ENCODE peak calls at places on chromosomes 3 and 15, in nine cellular contexts. D is Calu3, N is HepG2, I is brain microvascular endothelial cell, J is heart left ventricle, B is left ventricle myocardium inferior, C is AG04450, E is GM10248, Z is MM.1S. V is an unnamed sample.

GRCh38 chr3:50211930-50212329 is 6.9 kb downstream of the SLC38A3 start:
- DNase-seq in J (no peak), C (no peak), N (no peak), Z (no peak), E (no peak), D (no peak), I (no peak), B (no peak), V (no peak)

GRCh38 chr3:47028146-47028545 is 48.7 kb downstream of the NBEAL2 start:
- DNase-seq in D (no peak), Z (no peak), N (no peak), B (no peak), I (no peak), J (no peak), E (no peak), C (no peak), V (no peak)

GRCh38 chr3:57397175-57398026 is 104.9 kb upstream of the ASB14 start:
- DNase-seq in C (no peak), I (peak), Z (peak), N (peak), D (peak), E (peak), J (peak), B (no peak), V (no peak)

GRCh38 chr15:65336767-65337435 is 32.4 kb downstream of the RNU5B-1 start:
- DNase-seq in B (no peak), N (no peak), D (no peak), C (no peak), J (no peak), Z (no peak), E (no peak), I (no peak), V (no peak)

GRCh38 chr15:33988384-33988783 is 20.1 kb downstream of the CHRM5 start:
- DNase-seq in Z (no peak), B (no peak), I (peak), J (no peak), E (no peak), C (no peak), N (peak), D (no peak), V (no peak)

GRCh38 chr15:70160803-70161565 is 63.3 kb upstream of the TLE3 start:
- DNase-seq in D (no peak), B (peak), Z (no peak), I (no peak), N (no peak), E (no peak), C (no peak), J (peak), V (peak)

GRCh38 chr3:152638707-152639450 is 196.1 kb upstream of the P2RY1 start:
- DNase-seq in N (no peak), I (no peak), B (no peak), J (no peak), E (no peak), Z (no peak), C (no peak), D (no peak), V (no peak)

GRCh38 chr3:14369675-14370669 is 32.4 kb upstream of the SLC6A6 start:
- DNase-seq in J (peak), D (peak), N (peak), C (no peak), I (no peak), B (no peak), E (no peak), Z (peak), V (peak)

GRCh38 chr15:93985925-93986324 is 245.4 kb upstream of the MCTP2 start:
- DNase-seq in C (no peak), J (no peak), Z (no peak), D (no peak), E (no peak), N (no peak), I (no peak), B (no peak), V (no peak)

GRCh38 chr15:25852696-25853524 is 10.2 kb downstream of the ATP10A start:
- DNase-seq in B (no peak), D (no peak), Z (no peak), C (no peak), N (no peak), I (no peak), J (no peak), E (no peak), V (no peak)
- TF ChIP-seq CTCF in B (no peak), D (no peak), Z (no peak), C (no peak), N (no peak), I (peak), J (no peak), E (no peak), V (no peak)

GRCh38 chr3:136750209-136750921 is 1.8 kb downstream of the STAG1 start:
- DNase-seq in J (no peak), B (no peak), D (peak), C (no peak), Z (peak), I (no peak), E (no peak), N (peak), V (no peak)
- TF ChIP-seq CTCF in J (no peak), B (no peak), D (no peak), C (no peak), Z (no peak), I (no peak), E (no peak), N (no peak), V (no peak)

GRCh38 chr3:195908439-195909293 is at the start of gene TNK2:
- DNase-seq in C (no peak), Z (peak), D (peak), E (peak), J (no peak), I (no peak), B (no peak), N (no peak), V (peak)

GRCh38 chr3:195909294-195909644 is 918 bp upstream of the TNK2 start:
- DNase-seq in N (no peak), B (no peak), Z (no peak), C (no peak), E (no peak), D (no peak), J (no peak), I (no peak), V (no peak)

GRCh38 chr3:195905970-195906864 is 2.1 kb downstream of the TNK2 start:
- DNase-seq in Z (peak), I (no peak), B (no peak), D (no peak), N (no peak), E (no peak), J (no peak), C (no peak), V (no peak)

GRCh38 chr3:195907730-195908438 is 467 bp downstream of the TNK2 start:
- DNase-seq in E (peak), N (no peak), D (peak), C (no peak), Z (peak), B (no peak), J (peak), I (no peak), V (peak)

GRCh38 chr3:195906865-195907729 is 1.3 kb downstream of the TNK2 start:
- DNase-seq in Z (peak), C (no peak), B (no peak), J (no peak), E (peak), I (no peak), N (no peak), D (peak), V (peak)
- TF ChIP-seq CTCF in Z (peak), C (no peak), B (no peak), J (no peak), E (no peak), I (no peak), N (no peak), D (no peak), V (no peak)

DNA sequence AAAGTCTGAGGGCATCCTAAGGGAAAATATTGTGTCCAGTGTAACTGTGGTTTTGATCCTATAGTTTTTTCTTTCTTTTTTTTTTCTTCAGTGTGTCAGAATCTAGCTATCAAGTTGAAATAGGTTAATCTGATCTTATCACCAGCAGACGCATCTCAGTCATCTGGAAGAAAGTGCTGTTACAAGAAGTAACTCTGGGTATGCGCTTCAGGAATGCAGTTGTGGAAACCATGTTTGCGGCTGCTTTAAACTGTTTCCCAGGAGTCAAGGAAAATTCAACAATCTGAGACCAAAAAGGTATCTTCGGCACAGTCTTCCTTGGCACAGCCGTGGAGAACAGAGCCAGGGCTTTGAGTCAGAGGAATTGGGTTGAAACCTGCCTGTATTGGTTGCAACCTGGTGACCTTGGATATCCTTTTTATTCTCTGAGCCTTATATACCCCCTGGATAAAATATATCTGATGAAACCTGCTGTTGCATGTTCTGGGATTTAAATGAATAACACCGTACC is 59.9 kb downstream of the CD47 start:
- DNase-seq in J (no peak), D (no peak), B (no peak), C (no peak), Z (no peak), I (no peak), N (no peak), E (no peak), V (no peak)
- TF ChIP-seq CTCF in J (no peak), D (no peak), B (no peak), C (no peak), Z (no peak), I (no peak), N (no peak), E (no peak), V (no peak)

V was measured in upper lobe of right lung.